ENCODE peak calls at places on chromosomes 4 and X, in seven cellular contexts. One of them, this sample, is unnamed.
A peak's percentile ranks its signal among the peaks of the same experiment; 100 is the strongest.

GRCh38 chrX:44937606-44938005 is 64.6 kb downstream of the KDM6A start:
- DNase-seq in IMR-90: no peak
- DNase-seq in neuronal stem cell: no peak
- DNase-seq in H1: no peak
- DNase-seq in mesenchymal stem cell: no peak
- DNase-seq in H9: no peak
- DNase-seq in trophoblast cell: no peak
- DNase-seq in this sample: no peak

GRCh38 chr4:156830356-156830755 is 141.2 kb downstream of the PDGFC start:
- DNase-seq in IMR-90: peak; percentile 79
- DNase-seq in neuronal stem cell: no peak
- DNase-seq in H1: no peak
- DNase-seq in mesenchymal stem cell: peak; percentile 24
- DNase-seq in H9: no peak
- DNase-seq in trophoblast cell: no peak
- DNase-seq in this sample: no peak

GRCh38 chr4:21991537-21991936 is 43.0 kb upstream of the KCNIP4 start:
- DNase-seq in IMR-90: no peak
- DNase-seq in neuronal stem cell: no peak
- DNase-seq in H1: no peak
- DNase-seq in mesenchymal stem cell: no peak
- DNase-seq in H9: no peak
- DNase-seq in trophoblast cell: no peak
- DNase-seq in this sample: no peak

GRCh38 chr4:80011636-80012236 is 61.3 kb downstream of the ANTXR2 start:
- DNase-seq in IMR-90: peak; percentile 94
- DNase-seq in neuronal stem cell: no peak
- DNase-seq in H1: no peak
- DNase-seq in mesenchymal stem cell: peak; percentile 66
- DNase-seq in H9: no peak
- DNase-seq in trophoblast cell: no peak
- DNase-seq in this sample: peak; percentile 38

GRCh38 chr4:153571006-153571545 is 104.9 kb downstream of the TMEM131L start:
- DNase-seq in IMR-90: no peak
- DNase-seq in neuronal stem cell: no peak
- DNase-seq in H1: no peak
- DNase-seq in mesenchymal stem cell: no peak
- DNase-seq in H9: no peak
- DNase-seq in trophoblast cell: peak; percentile 89
- DNase-seq in this sample: no peak

GRCh38 chrX:110317079-110317819 is 636 bp downstream of the AMMECR1 start:
- DNase-seq in IMR-90: no peak
- DNase-seq in neuronal stem cell: peak; percentile 0
- DNase-seq in H1: no peak
- DNase-seq in mesenchymal stem cell: peak; percentile 28
- DNase-seq in H9: no peak
- DNase-seq in trophoblast cell: peak; percentile 4
- DNase-seq in this sample: peak; percentile 16

GRCh38 chr4:157978680-157979361 is 194.0 kb downstream of the GASK1B start:
- DNase-seq in IMR-90: peak; percentile 64
- DNase-seq in neuronal stem cell: peak; percentile 67
- DNase-seq in H1: peak; percentile 23
- DNase-seq in mesenchymal stem cell: peak; percentile 74
- DNase-seq in H9: peak; percentile 45
- DNase-seq in trophoblast cell: peak; percentile 79
- DNase-seq in this sample: peak; percentile 87

GRCh38 chr4:92953462-92953861 is 649.7 kb downstream of the GRID2 start:
- DNase-seq in IMR-90: no peak
- DNase-seq in neuronal stem cell: no peak
- DNase-seq in H1: no peak
- DNase-seq in mesenchymal stem cell: no peak
- DNase-seq in H9: no peak
- DNase-seq in trophoblast cell: no peak
- DNase-seq in this sample: no peak

GRCh38 chr4:51930557-51930956 is 87.6 kb downstream of the DCUN1D4 start:
- DNase-seq in IMR-90: no peak
- DNase-seq in neuronal stem cell: no peak
- DNase-seq in H1: no peak
- DNase-seq in mesenchymal stem cell: peak; percentile 25
- DNase-seq in H9: no peak
- DNase-seq in trophoblast cell: no peak
- DNase-seq in this sample: no peak

GRCh38 chr4:140140566-140140965 is 13.4 kb downstream of the MAML3 start:
- DNase-seq in IMR-90: no peak
- DNase-seq in neuronal stem cell: no peak
- DNase-seq in H1: no peak
- DNase-seq in mesenchymal stem cell: no peak
- DNase-seq in H9: no peak
- DNase-seq in trophoblast cell: no peak
- DNase-seq in this sample: no peak
- H3K4me1 ChIP-seq in IMR-90: peaks cover 8% of the 10 kb centered on the region
- H3K4me1 ChIP-seq in neuronal stem cell: peaks cover 18% of the 10 kb centered on the region
- H3K4me1 ChIP-seq in H1: peaks cover 13% of the 10 kb centered on the region
- H3K4me1 ChIP-seq in mesenchymal stem cell: peaks cover 3% of the 10 kb centered on the region
- H3K4me1 ChIP-seq in H9: peaks cover 11% of the 10 kb centered on the region
- H3K4me1 ChIP-seq in trophoblast cell: peaks cover 9% of the 10 kb centered on the region
- H3K4me1 ChIP-seq in this sample: peaks cover 1% of the 10 kb centered on the region

GRCh38 chr4:183727482-183727881 is 68.4 kb downstream of the TRAPPC11 start:
- DNase-seq in IMR-90: no peak
- DNase-seq in neuronal stem cell: no peak
- DNase-seq in H1: no peak
- DNase-seq in mesenchymal stem cell: no peak
- DNase-seq in H9: no peak
- DNase-seq in trophoblast cell: no peak
- DNase-seq in this sample: no peak

GRCh38 chr4:183722738-183723560 is 63.9 kb downstream of the TRAPPC11 start:
- DNase-seq in IMR-90: peak; percentile 4
- DNase-seq in neuronal stem cell: peak; percentile 42
- DNase-seq in H1: peak; percentile 13
- DNase-seq in mesenchymal stem cell: peak; percentile 54
- DNase-seq in H9: peak; percentile 85
- DNase-seq in trophoblast cell: peak; percentile 89
- DNase-seq in this sample: peak; percentile 65

GRCh38 chr4:183728223-183729068 is 69.4 kb downstream of the TRAPPC11 start:
- DNase-seq in IMR-90: no peak
- DNase-seq in neuronal stem cell: no peak
- DNase-seq in H1: no peak
- DNase-seq in mesenchymal stem cell: no peak
- DNase-seq in H9: no peak
- DNase-seq in trophoblast cell: peak; percentile 7
- DNase-seq in this sample: no peak

GRCh38 chr4:183721207-183722081 is 62.4 kb downstream of the TRAPPC11 start:
- DNase-seq in IMR-90: peak; percentile 41
- DNase-seq in neuronal stem cell: no peak
- DNase-seq in H1: peak; percentile 10
- DNase-seq in mesenchymal stem cell: no peak
- DNase-seq in H9: peak; percentile 84
- DNase-seq in trophoblast cell: peak; percentile 76
- DNase-seq in this sample: peak; percentile 44

GRCh38 chr4:183723561-183724228 is 64.6 kb downstream of the TRAPPC11 start:
- DNase-seq in IMR-90: no peak
- DNase-seq in neuronal stem cell: no peak
- DNase-seq in H1: no peak
- DNase-seq in mesenchymal stem cell: no peak
- DNase-seq in H9: no peak
- DNase-seq in trophoblast cell: no peak
- DNase-seq in this sample: no peak
- H3K18ac ChIP-seq in IMR-90: no peak overlapping the region
- H3K18ac ChIP-seq in neuronal stem cell: peak overlapping the region; percentile 96
- H3K18ac ChIP-seq in H1: peak overlapping the region; percentile 60
- H3K18ac ChIP-seq in mesenchymal stem cell: no peak overlapping the region
- H3K18ac ChIP-seq in H9: no peak overlapping the region
- H3K18ac ChIP-seq in trophoblast cell: no peak overlapping the region
- H3K18ac ChIP-seq in this sample: no peak overlapping the region

DNA sequence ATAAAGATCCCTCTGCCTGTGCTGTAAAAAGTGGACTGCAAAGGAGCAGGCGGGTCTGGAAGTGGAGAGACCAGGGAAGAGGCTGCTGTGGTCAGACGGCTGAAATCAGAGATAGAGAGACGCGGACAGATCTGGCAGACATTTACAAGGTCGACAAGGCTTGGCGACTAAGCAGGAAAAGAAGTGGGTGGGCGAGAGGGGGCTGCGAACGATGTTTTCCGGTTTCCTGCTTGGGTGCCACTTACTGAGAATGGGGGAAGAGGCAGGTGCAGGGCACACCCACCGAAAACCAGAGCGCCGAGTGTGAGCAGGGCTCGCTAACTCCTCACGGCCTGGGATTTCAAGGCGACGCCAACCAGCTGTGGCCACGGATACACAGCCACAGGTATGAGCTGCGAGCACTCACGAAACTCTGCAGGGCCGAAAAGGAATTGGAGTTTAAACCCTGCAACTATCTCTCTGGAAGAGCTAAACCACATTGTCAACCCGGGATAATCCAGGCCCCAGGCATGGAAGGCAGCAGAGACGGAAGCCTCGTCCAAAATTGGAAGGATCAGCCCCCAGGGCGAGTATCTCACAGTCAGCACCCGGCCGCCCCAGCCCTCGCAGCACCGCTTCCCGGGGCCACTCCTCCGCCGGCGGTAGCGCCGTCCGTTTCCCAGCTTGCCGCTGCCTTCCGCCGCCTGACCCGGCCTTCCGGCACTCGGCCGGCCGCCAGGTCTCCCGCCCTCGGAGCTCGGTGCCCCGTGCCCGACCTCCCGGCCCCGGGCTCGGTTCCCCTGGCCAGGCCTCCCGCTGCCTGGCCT is 824 bp downstream of the CASP3 start:
- DNase-seq in IMR-90: peak; percentile 33
- DNase-seq in neuronal stem cell: peak; percentile 41
- DNase-seq in H1: no peak
- DNase-seq in mesenchymal stem cell: peak; percentile 60
- DNase-seq in H9: peak; percentile 43
- DNase-seq in trophoblast cell: peak; percentile 70
- DNase-seq in this sample: peak; percentile 68
- H3K4me1 ChIP-seq in IMR-90: peaks cover 8% of the 10 kb centered on the region
- H3K4me1 ChIP-seq in neuronal stem cell: peaks cover 11% of the 10 kb centered on the region
- H3K4me1 ChIP-seq in H1: peaks cover 14% of the 10 kb centered on the region
- H3K4me1 ChIP-seq in mesenchymal stem cell: peaks cover 4% of the 10 kb centered on the region
- H3K4me1 ChIP-seq in H9: peaks cover 16% of the 10 kb centered on the region
- H3K4me1 ChIP-seq in trophoblast cell: peaks cover 9% of the 10 kb centered on the region
- H3K4me1 ChIP-seq in this sample: peaks cover 10% of the 10 kb centered on the region

GRCh38 chrX:121323337-121323736 is 275.9 kb downstream of the GLUD2 start:
- DNase-seq in IMR-90: no peak
- DNase-seq in neuronal stem cell: no peak
- DNase-seq in H1: no peak
- DNase-seq in mesenchymal stem cell: no peak
- DNase-seq in H9: no peak
- DNase-seq in trophoblast cell: no peak
- DNase-seq in this sample: no peak
- H3K18ac ChIP-seq in IMR-90: no peak overlapping the region
- H3K18ac ChIP-seq in neuronal stem cell: no peak overlapping the region
- H3K18ac ChIP-seq in H1: no peak overlapping the region
- H3K18ac ChIP-seq in mesenchymal stem cell: no peak overlapping the region
- H3K18ac ChIP-seq in H9: no peak overlapping the region
- H3K18ac ChIP-seq in trophoblast cell: no peak overlapping the region
- H3K18ac ChIP-seq in this sample: no peak overlapping the region

This sample was measured in mesendoderm.